ENCODE peak calls at places on chromosomes 6 and 20, in five cellular contexts. Q is upper lobe of right lung, O is cardiac muscle cell, C is vagina, L is esophagus muscularis mucosa. X is an unnamed sample. For H3K36me3 and H3K9me3, the result is how much of the 10 kb centered on the place peaks cover.

GRCh38 chr6:24313477-24314141 is 44.2 kb downstream of the DCDC2 start:
- DNase-seq in Q (no peak), O (peak), C (no peak), L (no peak), X (no peak)

GRCh38 chr6:14396826-14397517 is 279.4 kb downstream of the CD83 start:
- DNase-seq in Q (no peak), O (peak), C (peak), L (peak), X (no peak)

GRCh38 chr6:166534658-166535406 is 51.6 kb downstream of the RAMACL start:
- DNase-seq in Q (no peak), O (no peak), C (no peak), L (no peak), X (no peak)

GRCh38 chr6:27650620-27651370 is 177.9 kb upstream of the ZNF184 start:
- DNase-seq in Q (no peak), O (peak), C (no peak), L (no peak), X (no peak)

GRCh38 chr6:122128445-122128844 is 271.0 kb upstream of the HSF2 start:
- DNase-seq in Q (no peak), O (peak), C (no peak), L (no peak), X (no peak)

GRCh38 chr6:33252758-33253157 is 18.9 kb downstream of the VPS52 start:
- DNase-seq in Q (no peak), O (no peak), C (no peak), L (no peak), X (no peak)

GRCh38 chr6:144662812-144663211 is 377.7 kb downstream of the UTRN start:
- DNase-seq in Q (no peak), O (no peak), C (no peak), L (no peak), X (no peak)

GRCh38 chr20:31707994-31708744 is 14.5 kb downstream of the BCL2L1 start:
- DNase-seq in Q (peak), O (no peak), C (no peak), L (no peak), X (no peak)

GRCh38 chr6:1312444-1313363 is 806 bp downstream of the FOXQ1 start:
- DNase-seq in Q (peak), O (peak), C (no peak), L (no peak), X (peak)

GRCh38 chr6:12536416-12536815 is 180.2 kb upstream of the PHACTR1 start:
- DNase-seq in Q (no peak), O (no peak), C (no peak), L (no peak), X (no peak)

GRCh38 chr6:16812993-16813392 is 51.7 kb upstream of the ATXN1 start:
- DNase-seq in Q (no peak), O (no peak), C (no peak), L (no peak), X (no peak)

GRCh38 chr20:36540551-36541211 is 638 bp upstream of the MYL9 start:
- DNase-seq in Q (no peak), O (no peak), C (no peak), L (no peak), X (peak)

GRCh38 chr20:51493346-51493791 is 49.1 kb downstream of the NFATC2 start:
- DNase-seq in Q (no peak), O (no peak), C (no peak), L (no peak), X (no peak)

GRCh38 chr6:11971154-11971553 is 41.0 kb upstream of the HIVEP1 start:
- DNase-seq in Q (no peak), O (no peak), C (no peak), L (no peak), X (no peak)

GRCh38 chr6:117142145-117142544 is 123.2 kb upstream of the VGLL2 start:
- DNase-seq in Q (no peak), O (no peak), C (no peak), L (no peak), X (no peak)

DNA sequence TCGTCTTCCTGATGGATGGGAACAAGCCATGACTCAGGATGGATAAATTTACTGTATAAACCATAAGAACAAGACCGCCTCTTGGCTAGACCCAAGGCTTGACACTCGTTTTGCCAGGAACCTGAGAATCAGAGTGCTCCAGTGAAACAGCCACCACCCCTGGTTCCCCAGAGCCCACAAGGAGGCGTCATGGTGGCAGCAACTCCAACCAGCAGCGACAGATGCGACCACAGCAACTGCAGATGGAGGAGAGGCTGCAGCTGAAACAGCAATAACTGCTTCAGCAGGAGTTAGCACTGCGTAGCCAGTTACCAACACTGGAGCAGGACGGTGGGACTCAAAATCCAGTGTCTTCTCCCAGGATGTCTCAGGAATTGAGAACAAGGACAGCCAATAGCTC is 100.9 kb upstream of the SAMD5 start:
- DNase-seq in Q (no peak), O (no peak), C (no peak), L (no peak), X (no peak)
- TF ChIP-seq CTCF in Q (no peak), O (no peak), C (no peak), L (no peak), X (no peak)

DNA sequence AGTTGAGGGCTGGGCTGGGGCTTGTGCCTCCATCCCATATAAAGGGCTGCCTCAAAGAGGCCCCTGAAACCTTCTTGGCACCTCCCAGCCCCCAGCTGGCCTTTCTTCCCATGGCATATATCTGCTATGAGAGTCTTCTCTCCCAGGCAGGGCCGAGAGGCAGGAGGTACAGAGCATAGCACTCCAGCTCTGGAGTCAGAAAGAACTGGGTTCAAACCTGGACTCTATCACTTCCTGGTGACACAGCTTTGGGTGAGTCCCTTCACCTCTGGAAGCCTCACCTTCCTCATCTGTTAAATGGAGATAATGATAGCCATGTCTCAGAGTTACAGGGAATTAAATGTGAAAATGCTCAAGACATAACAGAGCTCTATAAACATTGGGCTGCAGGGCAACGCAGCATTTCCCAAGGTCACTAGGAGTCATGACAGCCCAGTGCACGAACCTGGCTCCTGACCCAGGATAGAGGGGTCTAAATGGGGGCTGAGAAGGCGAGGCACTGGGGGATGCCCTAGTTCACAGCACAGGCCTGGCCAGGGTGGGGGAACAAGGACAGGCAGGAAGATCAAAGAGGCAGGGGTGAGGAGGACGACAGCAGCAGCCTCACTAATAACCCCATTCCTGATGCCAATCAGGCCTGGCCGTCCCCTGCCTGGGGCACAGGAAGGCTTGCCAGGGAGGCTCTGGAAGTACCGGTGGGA is 1.9 kb downstream of the FAM83C start:
- DNase-seq in Q (no peak), O (no peak), C (no peak), L (no peak), X (no peak)
- H3K36me3 ChIP-seq in Q (under half), O (under half), C (under half), L (under half), X (under half)

GRCh38 chr20:39767352-39767751 is 805.2 kb downstream of the DHX35 start:
- DNase-seq in Q (no peak), O (no peak), C (no peak), L (no peak), X (no peak)
- H3K9me3 ChIP-seq in Q (under half), O (under half), C (under half), L (under half), X (under half)

DNA sequence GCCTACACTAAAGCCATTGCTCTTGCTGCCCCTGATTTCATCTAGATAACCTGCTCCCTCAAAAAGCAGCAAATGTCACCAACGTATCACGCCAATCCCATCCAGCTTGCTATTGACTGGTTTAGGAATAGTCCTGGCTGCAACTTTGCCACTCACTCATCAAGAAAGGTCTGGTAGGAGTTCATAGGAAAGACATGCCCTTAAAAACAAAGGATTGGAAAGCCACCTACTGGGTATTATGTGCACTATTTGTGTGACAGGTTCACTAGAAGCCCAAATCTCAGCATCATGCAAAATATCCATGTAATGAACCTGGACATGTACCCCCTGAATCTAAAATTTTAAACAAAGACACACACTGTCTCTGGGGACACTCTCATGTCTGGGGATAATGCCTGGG is 170.4 kb upstream of the COL21A1 start:
- DNase-seq in Q (no peak), O (no peak), C (no peak), L (no peak), X (no peak)
- TF ChIP-seq CTCF in Q (no peak), O (no peak), C (no peak), L (no peak), X (no peak)

GRCh38 chr6:36200154-36200891 is 3.8 kb downstream of the BRPF3 start:
- DNase-seq in Q (no peak), O (no peak), C (no peak), L (peak), X (no peak)
- H3K36me3 ChIP-seq in Q (under half), O (under half), C (under half), L (half or more), X (under half)

GRCh38 chr20:59667131-59667530 is 62.8 kb downstream of the PHACTR3 start:
- DNase-seq in Q (no peak), O (no peak), C (no peak), L (peak), X (no peak)
- H3K9me3 ChIP-seq in Q (under half), O (under half), C (under half), L (under half), X (under half)

GRCh38 chr6:43171284-43172126 is 436 bp downstream of the SRF start:
- DNase-seq in Q (peak), O (peak), C (no peak), L (no peak), X (peak)
- TF ChIP-seq CTCF in Q (peak), O (peak), C (no peak), L (peak), X (peak)

X was measured in kidney.